ENCODE peak calls at places on chromosomes 13 and 19, in seven cellular contexts. K is neural progenitor cell; F is transverse colon; P is CD8-positive, alpha-beta T cell; A is right atrium auricular region; Z is spleen; U is IMR-90. N is an unnamed sample.
A peak's percentile ranks its signal among the peaks of the same experiment; 100 is the strongest.

GRCh38 chr13:27401210-27401609 is 23.2 kb upstream of the GTF3A start:
- DNase-seq in F (peak; percentile 66), A (no peak), P (no peak), Z (no peak), K (no peak), U (no peak), N (no peak)

GRCh38 chr19:40523322-40524047 is 53.2 kb upstream of the SHKBP1 start:
- DNase-seq in U (peak; percentile 44), A (no peak), K (peak; percentile 83), F (peak; percentile 88), P (peak; percentile 32), Z (peak; percentile 82), N (no peak)

GRCh38 chr13:58884810-58885209 is 1253.3 kb downstream of the PCDH17 start:
- DNase-seq in P (no peak), K (peak; percentile 50), F (no peak), Z (no peak), A (no peak), U (no peak), N (no peak)

GRCh38 chr13:23847545-23847944 is 41.7 kb downstream of the MIPEP start:
- DNase-seq in F (no peak), K (no peak), P (no peak), A (no peak), Z (no peak), U (no peak), N (no peak)

GRCh38 chr13:52085416-52085815 is 43.5 kb downstream of the NEK5 start:
- DNase-seq in P (no peak), A (no peak), F (no peak), U (peak; percentile 86), K (no peak), Z (no peak), N (no peak)

GRCh38 chr19:53898680-53899341 is 10.3 kb upstream of the CACNG7 start:
- DNase-seq in Z (no peak), P (no peak), F (no peak), K (peak; percentile 98), U (no peak), A (no peak), N (no peak)

GRCh38 chr19:42235181-42235580 is 7.2 kb downstream of the GSK3A start:
- DNase-seq in A (no peak), K (no peak), P (no peak), U (no peak), F (no peak), Z (no peak), N (no peak)

GRCh38 chr19:39059302-39059701 is 24.9 kb upstream of the ACP7 start:
- DNase-seq in F (no peak), K (no peak), Z (no peak), U (no peak), P (no peak), A (no peak), N (no peak)

GRCh38 chr13:62387642-62388041 is 972.0 kb upstream of the PCDH20 start:
- DNase-seq in U (peak; percentile 36), A (no peak), F (no peak), P (no peak), Z (no peak), K (peak; percentile 24), N (no peak)

GRCh38 chr13:109332501-109333499 is 453.6 kb downstream of the IRS2 start:
- DNase-seq in P (no peak), F (peak; percentile 19), Z (no peak), K (no peak), A (no peak), U (no peak), N (no peak)

GRCh38 chr13:27534976-27535370 is 84.6 kb upstream of the MTIF3 start:
- DNase-seq in Z (no peak), F (no peak), P (no peak), K (no peak), U (no peak), A (no peak), N (no peak)

GRCh38 chr13:50829896-50830295 is 13.6 kb downstream of the DLEU7 start:
- DNase-seq in U (no peak), P (no peak), Z (no peak), K (no peak), F (no peak), A (no peak), N (no peak)

GRCh38 chr19:27745978-27746542 is 1466.9 kb downstream of the UQCRFS1 start:
- DNase-seq in F (no peak), P (no peak), A (peak; percentile 47), U (no peak), K (no peak), Z (no peak), N (no peak)

GRCh38 chr13:114008964-114009589 is 35.2 kb upstream of the C13orf46 start:
- DNase-seq in K (no peak), F (no peak), P (no peak), Z (peak; percentile 54), A (no peak), U (no peak), N (no peak)

GRCh38 chr13:110436276-110436675 is 125.2 kb downstream of the RAB20 start:
- DNase-seq in A (no peak), K (no peak), F (no peak), P (no peak), U (peak; percentile 11), Z (no peak), N (no peak)

GRCh38 chr19:45492627-45493470 is 4.0 kb downstream of the RTN2 start:
- DNase-seq in A (no peak), U (peak; percentile 80), F (peak; percentile 63), Z (no peak), K (peak; percentile 84), P (no peak), N (no peak)

GRCh38 chr13:105008606-105009005 is 1526.9 kb downstream of the EFNB2 start:
- DNase-seq in Z (no peak), A (no peak), F (no peak), K (no peak), U (no peak), P (no peak), N (no peak)

GRCh38 chr19:18339703-18340102 is 695 bp upstream of the PGPEP1 start:
- DNase-seq in Z (no peak), P (no peak), F (no peak), U (peak; percentile 25), A (no peak), K (peak; percentile 29), N (no peak)

GRCh38 chr19:10214784-10215183 is 16.3 kb downstream of the S1PR2 start:
- DNase-seq in P (no peak), Z (no peak), U (peak; percentile 66), K (no peak), A (no peak), F (no peak), N (no peak)

GRCh38 chr13:51058461-51059167 is 52.5 kb downstream of the C13orf42 start:
- DNase-seq in P (no peak), U (no peak), F (no peak), Z (no peak), K (peak; percentile 80), A (no peak), N (no peak)

GRCh38 chr19:55549500-55550320 is 4.4 kb upstream of the SBK3 start:
- DNase-seq in U (peak; percentile 93), K (peak; percentile 88), F (peak; percentile 19), P (no peak), A (no peak), Z (no peak), N (no peak)

GRCh38 chr19:48645652-48646191 is at the start of gene CA11:
- DNase-seq in P (no peak), U (no peak), K (peak; percentile 70), A (no peak), Z (peak; percentile 76), F (no peak), N (no peak)

DNA sequence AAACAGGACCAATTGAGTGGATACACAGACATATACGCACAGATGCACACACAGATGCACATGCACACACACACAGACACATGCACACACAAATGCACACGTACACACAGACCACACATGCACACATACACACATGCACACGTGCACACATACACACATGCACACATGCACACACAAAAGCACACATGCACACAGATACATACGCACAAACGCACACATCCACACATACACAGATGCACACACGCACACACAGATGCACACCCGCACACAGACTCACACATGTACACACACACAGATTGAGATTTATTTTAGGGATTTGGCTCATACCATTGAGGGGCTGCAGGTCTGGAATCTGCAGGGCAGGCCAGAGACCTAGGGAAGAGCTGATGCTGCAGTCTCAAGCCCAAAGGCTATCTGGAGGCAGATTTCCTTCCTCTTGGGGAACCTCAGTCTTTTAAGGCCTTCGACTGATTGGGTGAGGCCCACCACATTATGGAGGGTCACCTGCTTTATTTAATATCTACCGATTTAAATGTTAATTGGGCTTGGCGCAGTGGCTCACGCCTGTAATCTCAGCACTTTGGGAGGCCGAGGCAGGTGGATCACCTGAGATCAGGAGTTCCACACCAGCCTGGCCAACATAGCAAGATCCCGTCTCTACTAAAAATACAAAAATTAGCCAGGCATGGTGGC is 22.6 kb downstream of the TMPRSS9 start:
- DNase-seq in A (no peak), U (no peak), K (no peak), P (no peak), Z (no peak), F (no peak), N (no peak)
- H3K27ac ChIP-seq in A (no peak overlapping the region), U (no peak overlapping the region), K (no peak overlapping the region), P (no peak overlapping the region), Z (no peak overlapping the region), F (no peak overlapping the region), N (no peak overlapping the region)

GRCh38 chr13:108036411-108036810 is 178.9 kb downstream of the LIG4 start:
- DNase-seq in K (no peak), P (no peak), U (no peak), A (no peak), Z (no peak), F (no peak), N (no peak)
- H3K36me3 ChIP-seq in K (no peaks in the 10 kb centered on the region), P (no peaks in the 10 kb centered on the region), U (no peaks in the 10 kb centered on the region), A (no peaks in the 10 kb centered on the region), Z (no peaks in the 10 kb centered on the region), F (no peaks in the 10 kb centered on the region), N (no peaks in the 10 kb centered on the region)

GRCh38 chr13:79211377-79211776 is 194.7 kb downstream of the RBM26 start:
- DNase-seq in F (no peak), Z (no peak), P (no peak), A (no peak), K (no peak), U (no peak), N (no peak)

DNA sequence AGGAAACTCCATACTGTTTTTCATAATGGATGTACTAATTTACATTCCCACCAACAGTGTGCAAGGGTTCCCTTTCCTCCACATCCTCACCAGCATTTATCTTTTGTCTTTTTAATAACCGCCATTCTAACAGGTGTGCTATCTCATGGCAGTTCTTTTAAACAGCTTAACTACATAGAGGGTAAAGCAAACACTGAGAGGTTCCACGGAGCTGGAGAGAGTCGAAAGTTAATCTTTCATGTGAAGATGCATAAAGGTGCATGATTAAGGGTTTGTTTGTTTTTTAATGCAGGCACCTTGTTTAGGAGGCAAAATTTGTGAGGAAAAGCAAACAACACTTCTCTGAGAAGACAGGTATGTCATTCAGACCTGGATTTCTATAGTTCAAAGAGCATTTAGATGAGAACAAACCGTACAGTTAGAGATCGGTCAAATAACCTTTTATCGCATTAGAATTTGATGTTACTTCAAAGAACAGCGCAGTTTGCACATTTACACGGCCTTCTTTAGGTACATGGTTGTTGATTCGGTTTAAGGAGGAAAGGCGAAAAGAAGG is 193.9 kb downstream of the RBM26 start:
- DNase-seq in F (no peak), U (no peak), K (no peak), P (no peak), A (no peak), Z (no peak), N (no peak)
- H3K4me1 ChIP-seq in F (no peaks in the 10 kb centered on the region), U (no peaks in the 10 kb centered on the region), K (no peaks in the 10 kb centered on the region), P (no peaks in the 10 kb centered on the region), A (no peaks in the 10 kb centered on the region), Z (no peaks in the 10 kb centered on the region), N (no peaks in the 10 kb centered on the region)

DNA sequence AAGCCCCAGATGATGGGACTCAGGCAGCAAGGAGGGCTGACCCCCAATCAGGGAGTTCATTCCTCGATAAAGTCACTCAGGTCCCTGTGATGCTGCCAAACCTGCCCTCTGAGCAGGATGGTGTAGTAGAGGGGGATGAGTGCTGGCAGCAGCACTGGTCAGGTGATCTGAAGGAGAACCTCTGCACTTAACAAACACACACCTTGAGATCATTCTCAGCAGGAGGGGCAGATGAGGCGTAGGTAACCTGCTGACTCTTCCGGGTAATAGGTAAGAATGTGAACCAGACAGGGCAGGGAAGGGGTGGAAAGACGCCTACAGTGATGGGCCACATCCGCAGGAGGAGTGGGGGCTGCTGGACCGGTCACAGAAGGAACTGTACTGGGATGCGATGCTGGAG is 3.2 kb downstream of the ZNF446 start:
- DNase-seq in P (no peak), Z (no peak), K (no peak), U (no peak), F (no peak), A (no peak), N (no peak)
- H3K27ac ChIP-seq in P (no peak overlapping the region), Z (no peak overlapping the region), K (no peak overlapping the region), U (no peak overlapping the region), F (no peak overlapping the region), A (no peak overlapping the region), N (no peak overlapping the region)

N was measured in thoracic aorta.